ENCODE peak calls at places on chromosomes 6 and 20, in nine cellular contexts. C is transverse colon; T is fibroblast of mammary gland; S is OCI-LY7; E is CD8-positive, alpha-beta T cell; M is psoas muscle; N is cardiac muscle cell; O is GM12865; B is suprapubic skin. U is an unnamed sample.

GRCh38 chr20:48846516-48847492 is 19.0 kb upstream of the PREX1 start:
- DNase-seq in T (no peak), O (peak), N (peak), E (no peak), S (peak), C (peak), B (no peak), M (no peak), U (no peak)

GRCh38 chr6:2999005-2999620 is 581 bp upstream of the NQO2 start:
- DNase-seq in N (no peak), S (peak), T (peak), B (peak), C (peak), E (no peak), O (peak), M (peak), U (peak)

GRCh38 chr6:25698631-25699030 is 46.6 kb downstream of the SCGN start:
- DNase-seq in N (no peak), T (no peak), E (no peak), M (no peak), S (no peak), O (no peak), C (no peak), B (no peak), U (no peak)

GRCh38 chr6:47292944-47293343 is 16.8 kb downstream of the TNFRSF21 start:
- DNase-seq in B (no peak), M (no peak), T (peak), C (no peak), S (no peak), E (no peak), N (no peak), O (no peak), U (no peak)

GRCh38 chr6:26312501-26313390 is 52.3 kb upstream of the BTN3A2 start:
- DNase-seq in M (peak), E (peak), T (peak), B (peak), C (peak), O (peak), S (peak), N (peak), U (peak)

GRCh38 chr6:169950558-169950957 is 199.1 kb downstream of the ERMARD start:
- DNase-seq in S (peak), B (no peak), N (no peak), C (no peak), M (no peak), O (peak), E (peak), T (peak), U (no peak)

GRCh38 chr6:25359191-25359861 is 80.2 kb downstream of the CARMIL1 start:
- DNase-seq in M (peak), S (no peak), O (no peak), E (no peak), N (peak), T (peak), C (no peak), B (no peak), U (peak)

GRCh38 chr20:48759631-48760245 is 68.1 kb downstream of the PREX1 start:
- DNase-seq in N (no peak), C (no peak), M (no peak), T (no peak), E (no peak), S (peak), O (no peak), B (no peak), U (no peak)

GRCh38 chr6:109672827-109673226 is 18.2 kb downstream of the AK9 start:
- DNase-seq in B (no peak), N (no peak), S (no peak), C (no peak), E (no peak), M (no peak), O (no peak), T (no peak), U (no peak)

GRCh38 chr6:79267128-79267527 is 32.6 kb upstream of the HMGN3 start:
- DNase-seq in N (no peak), T (no peak), S (no peak), B (no peak), O (no peak), E (no peak), C (no peak), M (no peak), U (no peak)

GRCh38 chr6:122472022-122472340 is 374 bp upstream of the SERINC1 start:
- DNase-seq in M (no peak), T (no peak), S (no peak), E (no peak), C (no peak), B (no peak), N (no peak), O (no peak), U (no peak)

GRCh38 chr6:122471107-122472021 is at the start of gene SERINC1:
- DNase-seq in O (peak), E (peak), M (peak), B (peak), N (peak), S (peak), T (peak), C (peak), U (peak)

DNA sequence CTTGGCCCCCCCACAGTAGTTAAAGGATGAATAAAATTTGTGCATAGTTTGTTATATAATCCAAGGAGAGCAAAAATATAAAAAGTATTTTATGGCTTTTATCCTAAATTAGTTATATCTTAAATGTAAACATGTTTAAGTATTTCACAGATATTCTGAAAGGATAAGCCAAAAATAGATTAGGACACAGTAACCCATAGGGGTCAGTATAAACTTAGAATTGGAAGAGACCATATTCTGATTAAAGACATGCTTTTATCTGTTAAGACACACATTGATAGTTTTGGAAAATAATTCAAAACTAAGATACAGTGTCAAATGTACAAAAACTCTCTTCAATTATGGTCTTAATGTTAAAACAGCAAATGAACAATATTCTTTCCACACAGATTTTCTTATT is 4.5 kb upstream of the SERINC1 start:
- DNase-seq in B (no peak), O (no peak), C (no peak), N (peak), T (peak), S (peak), M (no peak), E (no peak), U (no peak)
- TF ChIP-seq CTCF in B (no peak), O (no peak), C (peak), N (peak), T (peak), S (peak), M (peak), E (peak), U (peak)

DNA sequence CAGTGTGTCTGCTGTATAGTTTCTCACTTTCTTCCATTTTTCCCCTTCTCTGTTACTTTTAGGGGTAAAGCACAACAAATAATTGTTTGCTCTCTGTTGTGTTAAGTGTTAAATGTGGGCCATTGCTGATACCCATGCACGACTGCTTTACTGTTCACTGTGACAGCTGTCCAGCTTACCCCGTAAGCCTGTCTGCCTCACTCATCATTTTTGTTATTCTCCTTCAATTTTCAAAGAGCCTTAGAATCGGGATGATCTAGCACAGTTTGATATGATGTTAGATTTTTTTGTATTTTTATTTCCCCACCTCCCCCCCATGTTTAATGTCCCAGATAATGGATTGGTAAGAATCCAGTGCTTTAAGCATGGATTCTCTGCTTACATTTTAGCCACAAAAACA is 41.2 kb upstream of the MLIP start:
- DNase-seq in M (no peak), N (no peak), C (no peak), B (no peak), S (no peak), E (no peak), O (no peak), T (no peak), U (no peak)
- H3K4me3 ChIP-seq in M (peak), N (no peak), C (no peak), B (peak), S (no peak), E (no peak), O (no peak), T (no peak), U (no peak)

DNA sequence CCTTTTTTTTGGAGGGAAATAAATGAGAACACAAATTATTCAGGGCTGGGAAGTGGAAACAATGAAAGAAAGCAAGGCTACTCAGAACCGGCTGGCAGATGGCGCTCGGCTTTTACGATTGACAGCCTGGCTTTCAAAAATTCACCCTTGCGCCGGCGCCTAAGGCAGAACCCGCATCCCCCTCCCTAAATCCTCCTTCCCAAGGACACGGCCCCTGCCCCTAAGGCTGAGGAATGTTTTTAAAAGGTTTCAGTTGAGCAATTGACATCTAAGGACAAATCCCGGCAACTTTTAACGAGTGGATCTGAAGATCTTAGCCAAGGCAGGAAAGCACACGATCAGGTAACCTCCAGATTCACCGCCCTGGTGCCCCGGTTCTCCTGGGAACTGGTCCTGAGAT is 16.3 kb downstream of the GNAS start:
- DNase-seq in M (no peak), C (no peak), E (no peak), T (no peak), O (peak), B (no peak), N (no peak), S (no peak), U (no peak)
- TF ChIP-seq CTCF in M (peak), C (no peak), E (no peak), T (no peak), O (peak), B (no peak), N (peak), S (peak), U (peak)

GRCh38 chr20:47502271-47502730 is 614 bp downstream of the NCOA3 start:
- DNase-seq in E (peak), C (peak), O (peak), S (no peak), M (peak), B (peak), T (no peak), N (peak), U (no peak)

GRCh38 chr20:47501117-47501482 is 587 bp upstream of the NCOA3 start:
- DNase-seq in M (no peak), B (no peak), E (no peak), S (no peak), O (peak), N (no peak), C (no peak), T (no peak), U (no peak)

GRCh38 chr20:47499053-47499452 is 2.6 kb upstream of the NCOA3 start:
- DNase-seq in N (no peak), C (no peak), S (no peak), B (peak), O (no peak), M (no peak), E (no peak), T (no peak), U (no peak)

GRCh38 chr20:47501483-47502270 is at the start of gene NCOA3:
- DNase-seq in T (peak), B (peak), M (peak), E (peak), C (peak), S (peak), O (peak), N (peak), U (peak)

DNA sequence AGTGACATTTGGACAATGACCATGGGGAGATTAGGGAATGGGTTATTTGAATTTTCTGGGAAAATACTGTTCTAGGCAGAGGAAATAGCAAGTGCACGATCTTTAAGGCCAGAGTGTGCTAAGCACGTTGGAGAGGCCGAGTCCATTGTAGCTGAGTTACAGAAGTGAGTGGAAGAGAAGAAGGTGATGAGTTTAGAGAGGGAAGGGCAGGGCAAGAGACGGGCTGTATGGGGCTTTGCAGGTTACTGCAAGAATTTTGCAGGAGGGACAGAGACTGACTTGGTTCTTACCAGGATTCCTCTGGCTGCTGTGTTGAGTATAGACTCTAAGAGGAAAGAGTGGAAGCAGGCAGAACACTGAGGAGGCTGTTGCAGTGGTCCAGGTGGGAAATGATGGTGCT is 1.1 kb upstream of the NCOA3 start:
- DNase-seq in S (no peak), M (no peak), T (no peak), C (no peak), N (no peak), B (peak), O (peak), E (no peak), U (no peak)
- H3K4me3 ChIP-seq in S (peak), M (peak), T (no peak), C (no peak), N (no peak), B (no peak), O (peak), E (no peak), U (no peak)

GRCh38 chr6:71621918-71622519 is 264.3 kb upstream of the RIMS1 start:
- DNase-seq in T (peak), B (no peak), M (no peak), C (no peak), O (peak), E (no peak), N (peak), S (peak), U (no peak)
- TF ChIP-seq CTCF in T (peak), B (no peak), M (no peak), C (peak), O (no peak), E (no peak), N (peak), S (peak), U (peak)

U was measured in AG09309.